ENCODE peak calls at places on chromosome 19, in six cellular contexts. P, J, Y, D, K and U are unnamed samples. For H3K4me1, the result is how much of the 10 kb centered on the place peaks cover.

GRCh38 chr19:17090501-17091074 is 15.0 kb downstream of the MYO9B start:
- DNase-seq in D (no peak), Y (peak), P (no peak), K (no peak), J (no peak), U (no peak)

GRCh38 chr19:38740932-38741331 is 3.3 kb downstream of the CAPN12 start:
- DNase-seq in K (no peak), J (no peak), P (no peak), D (no peak), Y (no peak), U (no peak)

GRCh38 chr19:51338563-51339312 is 3.2 kb downstream of the VSIG10L start:
- DNase-seq in D (peak), Y (peak), K (peak), P (peak), J (peak), U (peak)

GRCh38 chr19:7690779-7691258 is 10.2 kb downstream of the TRAPPC5 start:
- DNase-seq in J (no peak), P (no peak), K (no peak), Y (no peak), D (no peak), U (no peak)

GRCh38 chr19:1079566-1080111 is 12.7 kb downstream of the ARHGAP45 start:
- DNase-seq in P (no peak), J (no peak), D (no peak), Y (no peak), K (no peak), U (no peak)

GRCh38 chr19:51242881-51243280 is 8.0 kb upstream of the SIGLECL1 start:
- DNase-seq in K (no peak), J (no peak), D (no peak), P (no peak), Y (no peak), U (no peak)

GRCh38 chr19:29467824-29468401 is 57.9 kb upstream of the VSTM2B start:
- DNase-seq in Y (peak), D (no peak), P (peak), J (no peak), K (peak), U (no peak)

GRCh38 chr19:531009-531752 is 379 bp upstream of the CDC34 start:
- DNase-seq in J (no peak), D (peak), K (peak), P (peak), Y (peak), U (no peak)

GRCh38 chr19:40907968-40908735 is 26.1 kb upstream of the CYP2A7 start:
- DNase-seq in J (no peak), Y (no peak), K (no peak), D (no peak), P (no peak), U (no peak)

DNA sequence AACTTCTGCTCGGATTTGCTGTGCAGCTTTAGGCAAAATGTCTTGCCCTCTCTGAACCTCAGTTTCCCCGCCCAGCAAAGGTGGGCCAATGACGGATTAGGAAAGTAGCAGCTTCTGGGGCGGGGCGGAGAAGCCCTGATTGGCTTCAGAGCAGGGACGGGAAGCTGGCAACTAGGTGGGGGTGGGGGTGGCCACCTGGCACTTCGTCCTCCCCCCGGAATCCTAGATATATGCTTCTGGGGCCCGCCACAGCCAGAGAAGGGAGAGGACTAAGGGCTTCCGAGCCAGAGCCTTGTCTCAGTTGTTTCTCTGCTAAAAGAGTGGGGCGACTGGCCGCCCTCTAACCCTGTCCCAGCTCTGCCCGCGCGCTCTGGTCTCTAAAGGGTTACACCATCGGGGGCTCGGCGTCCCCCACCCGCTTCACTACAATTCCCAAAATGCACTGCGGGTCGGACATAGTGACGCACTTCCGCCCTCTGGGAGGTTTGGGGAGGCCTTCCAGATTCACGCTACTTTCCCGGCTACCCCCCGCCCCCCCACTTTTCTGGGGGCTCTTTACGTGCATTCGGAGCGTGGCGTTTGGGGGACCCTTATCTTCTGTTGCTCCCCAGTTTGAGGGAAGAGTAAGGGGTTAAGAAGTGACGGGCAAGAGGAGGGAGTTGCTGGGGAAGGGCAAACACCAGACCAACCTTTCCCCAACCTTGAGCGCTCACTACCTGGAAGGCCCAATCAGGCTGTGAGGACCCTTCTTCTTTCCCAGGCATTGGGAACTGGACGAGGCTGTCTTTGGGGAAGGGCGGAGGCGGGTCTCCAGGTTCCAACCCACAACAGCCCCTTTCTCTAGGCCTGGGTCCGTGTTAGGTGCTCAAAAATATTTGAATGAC is 728 bp upstream of the IRF2BP1 start:
- DNase-seq in P (peak), D (peak), Y (peak), J (peak), K (peak), U (peak)
- TF ChIP-seq POLR2A in P (peak), D (peak), Y (peak), J (no peak), K (no peak), U (peak)

GRCh38 chr19:12784394-12784870 is 6.9 kb upstream of the JUNB start:
- DNase-seq in Y (peak), J (no peak), P (no peak), D (no peak), K (no peak), U (no peak)

GRCh38 chr19:12783226-12783848 is 7.9 kb upstream of the JUNB start:
- DNase-seq in J (no peak), K (no peak), Y (no peak), D (no peak), P (peak), U (no peak)

GRCh38 chr19:12782424-12783225 is 7.3 kb upstream of the HOOK2 start:
- DNase-seq in D (peak), P (peak), K (no peak), Y (peak), J (peak), U (peak)

GRCh38 chr19:12783849-12784393 is 7.4 kb upstream of the JUNB start:
- DNase-seq in K (no peak), J (no peak), P (peak), D (no peak), Y (no peak), U (no peak)

DNA sequence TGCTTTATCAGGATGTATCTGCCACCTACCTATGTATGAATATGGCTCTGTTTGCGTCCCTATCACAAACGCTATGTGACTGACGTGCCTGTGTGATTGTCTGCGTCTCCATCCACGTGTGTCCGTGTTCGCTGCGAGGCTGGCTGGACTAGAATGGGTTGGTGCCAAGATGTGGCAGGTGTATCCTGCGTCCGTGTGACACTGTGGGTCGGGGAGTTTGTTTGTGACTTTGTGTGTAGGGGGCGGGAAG is 6.7 kb upstream of the HOOK2 start:
- DNase-seq in J (no peak), Y (no peak), P (no peak), K (no peak), D (no peak), U (peak)
- TF ChIP-seq CTCF in J (no peak), Y (no peak), P (no peak), K (no peak), D (no peak), U (no peak)

GRCh38 chr19:44722131-44723121 is 23.5 kb downstream of the CEACAM16 start:
- DNase-seq in K (no peak), P (peak), D (no peak), J (no peak), Y (no peak), U (no peak)
- H3K4me1 ChIP-seq in K (half or more), P (half or more), D (under half), J (under half), Y (under half), U (half or more)

GRCh38 chr19:2543463-2544442 is 67.8 kb downstream of the GADD45B start:
- DNase-seq in D (peak), P (peak), J (peak), K (peak), Y (peak), U (peak)
- TF ChIP-seq POLR2A in D (peak), P (no peak), J (no peak), K (no peak), Y (no peak), U (peak)

GRCh38 chr19:20279516-20279915 is 112.5 kb downstream of the ZNF486 start:
- DNase-seq in Y (no peak), D (no peak), K (no peak), J (no peak), P (no peak), U (no peak)

GRCh38 chr19:20273376-20273775 is 106.4 kb downstream of the ZNF486 start:
- DNase-seq in Y (no peak), J (no peak), P (no peak), K (no peak), D (no peak), U (no peak)

GRCh38 chr19:20276011-20276738 is 109.2 kb downstream of the ZNF486 start:
- DNase-seq in Y (no peak), K (no peak), J (no peak), P (no peak), D (no peak), U (no peak)

GRCh38 chr19:20273951-20274578 is 107.1 kb downstream of the ZNF486 start:
- DNase-seq in J (no peak), Y (no peak), D (no peak), K (no peak), P (no peak), U (no peak)

GRCh38 chr19:20278342-20278741 is 111.3 kb downstream of the ZNF486 start:
- DNase-seq in P (no peak), D (no peak), J (no peak), K (no peak), Y (no peak), U (no peak)
- TF ChIP-seq CTCF in P (no peak), D (peak), J (no peak), K (no peak), Y (no peak), U (peak)

GRCh38 chr19:6235031-6235951 is 44.5 kb downstream of the MLLT1 start:
- DNase-seq in J (no peak), D (no peak), P (no peak), K (no peak), Y (no peak), U (no peak)
- H3K4me1 ChIP-seq in J (half or more), D (half or more), P (under half), K (under half), Y (under half), U (half or more)

DNA sequence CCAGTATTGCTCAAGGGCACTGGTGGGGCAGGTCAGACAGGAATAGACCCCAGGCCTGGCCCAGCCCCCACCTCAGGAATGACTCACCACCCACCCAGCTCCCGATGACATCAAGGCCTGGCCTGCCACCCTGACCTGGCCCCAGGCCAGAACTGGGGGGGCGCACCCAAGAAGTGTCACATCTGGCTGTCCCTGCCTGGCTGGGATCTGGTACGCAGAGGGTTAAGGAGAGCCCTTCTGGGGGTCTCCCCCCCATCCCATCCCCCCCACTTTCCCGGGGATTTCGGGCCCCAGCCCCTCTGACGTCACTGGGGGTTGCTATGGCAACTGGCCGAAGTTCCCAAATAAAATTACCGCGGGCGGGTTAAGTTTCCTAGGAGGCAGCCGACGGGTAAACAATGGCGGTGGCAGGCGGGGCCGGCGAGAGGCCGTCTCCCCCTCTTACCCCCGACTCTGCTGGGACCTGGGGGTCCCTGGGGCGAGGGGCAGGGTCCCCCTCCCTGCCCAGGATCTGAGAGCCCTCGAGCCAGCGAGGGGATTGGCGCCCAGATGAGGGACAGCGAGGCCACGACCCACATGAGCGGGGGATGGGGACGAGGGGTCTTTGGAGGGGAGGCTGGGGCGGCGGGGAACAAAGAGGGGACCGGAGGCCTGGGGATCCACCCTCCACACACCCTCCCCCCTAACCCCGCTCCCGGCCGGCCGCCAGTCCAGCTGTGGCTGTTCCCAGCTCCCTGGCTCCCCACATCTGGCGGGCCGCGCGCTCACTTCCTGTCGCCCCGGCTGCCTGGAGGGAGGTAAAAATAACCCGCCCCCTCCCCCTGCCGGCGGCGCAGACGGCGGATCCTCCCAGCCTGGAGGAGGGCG is 29.7 kb upstream of the NANOS3 start:
- DNase-seq in J (peak), D (peak), Y (peak), K (peak), P (peak), U (no peak)
- TF ChIP-seq POLR2A in J (no peak), D (peak), Y (peak), K (peak), P (no peak), U (no peak)

DNA sequence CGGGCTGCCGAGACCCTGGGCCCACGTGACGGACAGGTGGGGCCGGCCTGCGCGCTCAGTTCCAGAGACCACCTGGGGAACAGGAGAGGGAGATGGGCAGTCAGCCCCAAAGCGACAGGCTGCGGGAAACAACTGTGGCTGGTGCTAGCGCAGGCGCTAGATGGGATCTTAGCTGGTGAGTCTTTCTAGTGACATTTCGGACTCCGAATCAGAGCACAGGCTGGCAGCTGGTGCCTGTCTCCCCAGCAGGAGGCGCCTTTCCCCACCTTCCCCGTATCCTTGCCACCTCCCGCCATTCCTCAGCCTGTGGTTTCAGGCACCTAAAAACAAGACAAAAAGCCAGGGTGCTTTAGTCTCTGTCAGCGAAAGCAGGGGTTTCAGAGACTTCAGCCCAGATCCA is 19.4 kb upstream of the RANBP3 start:
- DNase-seq in K (no peak), P (no peak), D (no peak), Y (no peak), J (no peak), U (no peak)
- TF ChIP-seq CTCF in K (peak), P (no peak), D (no peak), Y (no peak), J (no peak), U (no peak)